ENCODE peak calls at places on chromosome 6, in six cellular contexts. A is tibial nerve; Z is CD8-positive, alpha-beta T cell; U is retinal pigment epithelial cell; O is astrocyte of the spinal cord; P is PC-9. L is an unnamed sample.

GRCh38 chr6:43933111-43933885 is 163.3 kb downstream of the VEGFA start:
- DNase-seq in A (no peak), Z (no peak), O (peak; percentile 40), P (no peak), U (no peak), L (peak; percentile 65)

GRCh38 chr6:80331522-80331921 is 225.1 kb downstream of the BCKDHB start:
- DNase-seq in Z (no peak), A (no peak), O (no peak), P (no peak), U (no peak), L (no peak)

GRCh38 chr6:150857062-150857905 is 8.2 kb upstream of the MTHFD1L start:
- DNase-seq in O (peak; percentile 99), A (no peak), P (peak; percentile 84), Z (no peak), U (peak; percentile 99), L (no peak)

GRCh38 chr6:68237205-68237604 is 397.9 kb upstream of the ADGRB3 start:
- DNase-seq in U (no peak), O (no peak), P (no peak), Z (no peak), A (no peak), L (no peak)

GRCh38 chr6:169991031-169991390 is 239.6 kb downstream of the ERMARD start:
- DNase-seq in A (no peak), Z (no peak), O (no peak), U (no peak), P (no peak), L (no peak)

GRCh38 chr6:132392292-132392691 is 9.0 kb downstream of the MOXD1 start:
- DNase-seq in A (no peak), U (no peak), P (no peak), O (no peak), Z (no peak), L (no peak)

GRCh38 chr6:16043171-16044142 is 85.4 kb upstream of the MYLIP start:
- DNase-seq in Z (no peak), A (no peak), O (no peak), U (peak; percentile 24), P (no peak), L (no peak)

GRCh38 chr6:128964771-128965170 is 81.8 kb downstream of the LAMA2 start:
- DNase-seq in U (no peak), P (no peak), A (no peak), O (no peak), Z (no peak), L (no peak)

GRCh38 chr6:69398729-69399128 is 398.1 kb downstream of the LMBRD1 start:
- DNase-seq in Z (no peak), U (no peak), A (no peak), O (peak; percentile 56), P (no peak), L (no peak)

GRCh38 chr6:135062735-135063134 is 8.1 kb upstream of the HBS1L start:
- DNase-seq in O (no peak), Z (no peak), U (no peak), A (no peak), P (no peak), L (no peak)

GRCh38 chr6:24899647-24900325 is 36.0 kb downstream of the RIPOR2 start:
- DNase-seq in P (no peak), O (peak; percentile 12), A (no peak), U (no peak), Z (peak; percentile 51), L (no peak)

GRCh38 chr6:68625998-68626397 is 9.1 kb upstream of the ADGRB3 start:
- DNase-seq in Z (no peak), A (no peak), P (no peak), U (no peak), O (no peak), L (no peak)

GRCh38 chr6:1391692-1392309 is 2.4 kb downstream of the FOXF2 start:
- DNase-seq in A (no peak), P (no peak), Z (no peak), U (no peak), O (no peak), L (no peak)
- H3K4me3 ChIP-seq in A (no peak overlapping the region), P (no peak overlapping the region), Z (no peak overlapping the region), U (peak overlapping the region; percentile 15), O (peak overlapping the region; percentile 50), L (no peak overlapping the region)

GRCh38 chr6:108719477-108719876 is 128.7 kb upstream of the ARMC2 start:
- DNase-seq in U (no peak), P (no peak), Z (no peak), O (no peak), A (no peak), L (no peak)

GRCh38 chr6:108720798-108721197 is 127.4 kb upstream of the ARMC2 start:
- DNase-seq in O (no peak), A (no peak), Z (no peak), U (no peak), P (peak; percentile 13), L (no peak)

GRCh38 chr6:108721308-108721707 is 126.9 kb upstream of the ARMC2 start:
- DNase-seq in A (no peak), Z (no peak), O (no peak), U (no peak), P (peak; percentile 33), L (no peak)

GRCh38 chr6:108726726-108727339 is 121.4 kb upstream of the ARMC2 start:
- DNase-seq in U (no peak), O (no peak), Z (no peak), A (no peak), P (no peak), L (no peak)

GRCh38 chr6:108723594-108723993 is 124.6 kb upstream of the ARMC2 start:
- DNase-seq in U (no peak), Z (no peak), A (no peak), P (no peak), O (no peak), L (no peak)
- H3K4me3 ChIP-seq in U (no peak overlapping the region), Z (no peak overlapping the region), A (no peak overlapping the region), P (no peak overlapping the region), O (no peak overlapping the region), L (no peak overlapping the region)

GRCh38 chr6:11650297-11650696 is 112.7 kb downstream of the TMEM170B start:
- DNase-seq in U (peak; percentile 20), O (peak; percentile 88), A (no peak), Z (no peak), P (peak; percentile 76), L (no peak)
- H3K4me3 ChIP-seq in U (no peak overlapping the region), O (no peak overlapping the region), A (no peak overlapping the region), Z (no peak overlapping the region), P (no peak overlapping the region), L (no peak overlapping the region)

GRCh38 chr6:158019416-158019815 is 37.8 kb downstream of the SYNJ2 start:
- DNase-seq in Z (no peak), O (no peak), U (no peak), P (no peak), A (no peak), L (no peak)

GRCh38 chr6:158016571-158017383 is 35.1 kb downstream of the SYNJ2 start:
- DNase-seq in A (no peak), P (no peak), O (peak; percentile 80), U (no peak), Z (no peak), L (no peak)

GRCh38 chr6:158017621-158018369 is 36.1 kb downstream of the SYNJ2 start:
- DNase-seq in U (no peak), O (no peak), P (no peak), Z (no peak), A (no peak), L (no peak)

GRCh38 chr6:158018851-158019361 is 37.2 kb downstream of the SYNJ2 start:
- DNase-seq in P (no peak), U (peak; percentile 69), A (no peak), O (peak; percentile 64), Z (no peak), L (no peak)

GRCh38 chr6:158018370-158018771 is 36.7 kb downstream of the SYNJ2 start:
- DNase-seq in A (no peak), P (no peak), U (no peak), Z (no peak), O (no peak), L (no peak)
- H3K4me3 ChIP-seq in A (no peak overlapping the region), P (no peak overlapping the region), U (no peak overlapping the region), Z (no peak overlapping the region), O (peak overlapping the region; percentile 19), L (no peak overlapping the region)

GRCh38 chr6:41940759-41941279 is 789 bp downstream of the CCND3 start:
- DNase-seq in P (no peak), A (no peak), Z (peak; percentile 55), U (no peak), O (peak; percentile 25), L (no peak)

GRCh38 chr6:41938590-41938989 is 3.0 kb downstream of the CCND3 start:
- DNase-seq in A (no peak), U (no peak), Z (no peak), O (no peak), P (no peak), L (no peak)

GRCh38 chr6:41941280-41942044 is at the start of gene CCND3:
- DNase-seq in O (peak; percentile 93), U (peak; percentile 61), Z (peak; percentile 82), P (peak; percentile 69), A (peak; percentile 83), L (peak; percentile 90)

GRCh38 chr6:41939091-41939847 is 2.3 kb downstream of the CCND3 start:
- DNase-seq in O (peak; percentile 30), U (no peak), Z (no peak), A (no peak), P (no peak), L (peak; percentile 46)

GRCh38 chr6:41939848-41940758 is 1.5 kb downstream of the CCND3 start:
- DNase-seq in P (peak; percentile 52), A (no peak), U (no peak), Z (no peak), O (peak; percentile 11), L (peak; percentile 71)
- H3K4me3 ChIP-seq in P (peak overlapping the region; percentile 78), A (peak overlapping the region; percentile 74), U (peak overlapping the region; percentile 88), Z (peak overlapping the region; percentile 51), O (peak overlapping the region; percentile 90), L (peak overlapping the region; percentile 94)

GRCh38 chr6:78808356-78808891 is 58.9 kb upstream of the IRAK1BP1 start:
- DNase-seq in U (no peak), Z (no peak), P (no peak), O (no peak), A (no peak), L (no peak)
- H3K4me3 ChIP-seq in U (no peak overlapping the region), Z (no peak overlapping the region), P (no peak overlapping the region), O (no peak overlapping the region), A (no peak overlapping the region), L (no peak overlapping the region)

GRCh38 chr6:30740993-30741784 is 1.3 kb downstream of the FLOT1 start:
- DNase-seq in P (no peak), Z (no peak), A (no peak), U (no peak), O (no peak), L (no peak)

GRCh38 chr6:30744054-30744805 is at the start of gene IER3:
- DNase-seq in A (peak; percentile 67), Z (peak; percentile 64), O (peak; percentile 93), P (peak; percentile 81), U (peak; percentile 79), L (peak; percentile 80)

GRCh38 chr6:30741789-30742315 is 635 bp downstream of the FLOT1 start:
- DNase-seq in U (no peak), Z (no peak), A (no peak), O (no peak), P (no peak), L (no peak)

GRCh38 chr6:30742316-30743098 is at the start of gene FLOT1:
- DNase-seq in A (peak; percentile 94), U (peak; percentile 87), O (peak; percentile 97), Z (peak; percentile 80), P (peak; percentile 94), L (peak; percentile 96)

GRCh38 chr6:30743099-30744053 is 889 bp upstream of the FLOT1 start:
- DNase-seq in Z (peak; percentile 27), A (no peak), O (no peak), U (no peak), P (no peak), L (no peak)
- H3K4me3 ChIP-seq in Z (peak overlapping the region; percentile 75), A (peak overlapping the region; percentile 49), O (peak overlapping the region; percentile 68), U (peak overlapping the region; percentile 100), P (peak overlapping the region; percentile 86), L (peak overlapping the region; percentile 48)

GRCh38 chr6:122853259-122853995 is 64.4 kb downstream of the SMPDL3A start:
- DNase-seq in A (no peak), U (no peak), Z (no peak), O (no peak), P (no peak), L (no peak)
- H3K4me3 ChIP-seq in A (no peak overlapping the region), U (no peak overlapping the region), Z (no peak overlapping the region), O (no peak overlapping the region), P (no peak overlapping the region), L (no peak overlapping the region)